ENCODE peak calls at places on chromosomes 16 and 17, in ten cellular contexts. Y, S, G, U, Q, A, L, W, J and N are unnamed samples.

GRCh38 chr17:78976907-78977680 is 2.6 kb downstream of the LGALS3BP start:
- DNase-seq in Y (no peak), S (no peak), G (no peak), U (no peak), Q (no peak), A (no peak), L (no peak), W (no peak), J (no peak), N (no peak)

GRCh38 chr17:66533572-66533971 is 231.2 kb downstream of the PRKCA start:
- DNase-seq in Y (no peak), S (no peak), G (no peak), U (no peak), Q (no peak), A (peak), L (no peak), W (no peak), J (peak), N (no peak)

GRCh38 chr16:20763461-20764232 is at the start of gene ACSM3:
- DNase-seq in Y (peak), S (peak), G (peak), U (peak), Q (peak), A (no peak), L (peak), W (peak), J (no peak), N (peak)

GRCh38 chr17:81540676-81541027 is 11.5 kb downstream of the FAAP100 start:
- DNase-seq in Y (no peak), S (no peak), G (no peak), U (no peak), Q (no peak), A (no peak), L (no peak), W (no peak), J (no peak), N (no peak)

GRCh38 chr16:1620391-1620790 is 8.2 kb downstream of the CRAMP1 start:
- DNase-seq in Y (no peak), S (no peak), G (no peak), U (no peak), Q (no peak), A (no peak), L (no peak), W (peak), J (no peak), N (no peak)

GRCh38 chr16:83971165-83972130 is 3.4 kb downstream of the NECAB2 start:
- DNase-seq in Y (no peak), S (no peak), G (no peak), U (no peak), Q (no peak), A (no peak), L (no peak), W (no peak), J (no peak), N (no peak)

GRCh38 chr17:48754500-48755261 is 26.1 kb upstream of the HOXB13 start:
- DNase-seq in Y (no peak), S (no peak), G (peak), U (no peak), Q (no peak), A (no peak), L (no peak), W (no peak), J (no peak), N (no peak)

GRCh38 chr17:15319461-15319860 is 21.9 kb downstream of the TEKT3 start:
- DNase-seq in Y (no peak), S (no peak), G (no peak), U (no peak), Q (no peak), A (no peak), L (no peak), W (no peak), J (no peak), N (no peak)

GRCh38 chr17:75639327-75639726 is 6.1 kb downstream of the SMIM5 start:
- DNase-seq in Y (no peak), S (no peak), G (no peak), U (no peak), Q (no peak), A (no peak), L (no peak), W (no peak), J (no peak), N (no peak)

GRCh38 chr16:86245351-86245750 is 265.0 kb upstream of the FOXF1 start:
- DNase-seq in Y (no peak), S (no peak), G (no peak), U (no peak), Q (no peak), A (no peak), L (no peak), W (no peak), J (no peak), N (no peak)

GRCh38 chr16:10738231-10739077 is 5.2 kb upstream of the NUBP1 start:
- DNase-seq in Y (peak), S (peak), G (peak), U (no peak), Q (peak), A (no peak), L (no peak), W (peak), J (peak), N (no peak)

GRCh38 chr16:9134739-9135138 is 43.3 kb downstream of the HAPSTR1 start:
- DNase-seq in Y (peak), S (peak), G (peak), U (peak), Q (peak), A (peak), L (peak), W (peak), J (no peak), N (peak)